ENCODE peak calls at places on chromosomes 5 and 9, in ten cellular contexts. One of them, this sample, is unnamed.

GRCh38 chr5:79378510-79379186 is 135.3 kb downstream of the HOMER1 start:
- DNase-seq in uterus: no peak
- DNase-seq in transverse colon: no peak
- DNase-seq in breast epithelium: no peak
- DNase-seq in heart left ventricle: peak; percentile 38
- DNase-seq in H1: no peak
- DNase-seq in HCT116: no peak
- DNase-seq in sigmoid colon: no peak
- DNase-seq in prostate gland: no peak
- DNase-seq in IMR-90: no peak
- DNase-seq in this sample: no peak

GRCh38 chr9:90188656-90189055 is 454.0 kb downstream of the DIRAS2 start:
- DNase-seq in uterus: no peak
- DNase-seq in transverse colon: no peak
- DNase-seq in breast epithelium: no peak
- DNase-seq in heart left ventricle: no peak
- DNase-seq in H1: no peak
- DNase-seq in HCT116: no peak
- DNase-seq in sigmoid colon: no peak
- DNase-seq in prostate gland: no peak
- DNase-seq in IMR-90: no peak
- DNase-seq in this sample: no peak

GRCh38 chr9:77512876-77513275 is 135.2 kb downstream of the GNA14 start:
- DNase-seq in uterus: no peak
- DNase-seq in transverse colon: no peak
- DNase-seq in breast epithelium: no peak
- DNase-seq in heart left ventricle: peak; percentile 40
- DNase-seq in H1: no peak
- DNase-seq in HCT116: no peak
- DNase-seq in sigmoid colon: no peak
- DNase-seq in prostate gland: no peak
- DNase-seq in IMR-90: no peak
- DNase-seq in this sample: peak; percentile 81

GRCh38 chr5:92980491-92980890 is 600.5 kb downstream of the NR2F1-AS1 start:
- DNase-seq in uterus: no peak
- DNase-seq in transverse colon: no peak
- DNase-seq in breast epithelium: no peak
- DNase-seq in heart left ventricle: no peak
- DNase-seq in H1: no peak
- DNase-seq in HCT116: no peak
- DNase-seq in sigmoid colon: no peak
- DNase-seq in prostate gland: no peak
- DNase-seq in IMR-90: peak; percentile 8
- DNase-seq in this sample: no peak

GRCh38 chr5:1342268-1342667 is 2.6 kb downstream of the CLPTM1L start:
- DNase-seq in uterus: no peak
- DNase-seq in transverse colon: no peak
- DNase-seq in breast epithelium: no peak
- DNase-seq in heart left ventricle: no peak
- DNase-seq in H1: no peak
- DNase-seq in HCT116: no peak
- DNase-seq in sigmoid colon: no peak
- DNase-seq in prostate gland: no peak
- DNase-seq in IMR-90: no peak
- DNase-seq in this sample: no peak

GRCh38 chr5:156402387-156402921 is 75.5 kb downstream of the SGCD start:
- DNase-seq in uterus: no peak
- DNase-seq in transverse colon: peak; percentile 33
- DNase-seq in breast epithelium: no peak
- DNase-seq in heart left ventricle: no peak
- DNase-seq in H1: peak; percentile 9
- DNase-seq in HCT116: no peak
- DNase-seq in sigmoid colon: no peak
- DNase-seq in prostate gland: no peak
- DNase-seq in IMR-90: no peak
- DNase-seq in this sample: peak; percentile 50

GRCh38 chr9:96619109-96619435 is 571 bp downstream of the CDC14B start:
- DNase-seq in uterus: peak; percentile 20
- DNase-seq in transverse colon: no peak
- DNase-seq in breast epithelium: no peak
- DNase-seq in heart left ventricle: peak; percentile 31
- DNase-seq in H1: no peak
- DNase-seq in HCT116: no peak
- DNase-seq in sigmoid colon: peak; percentile 68
- DNase-seq in prostate gland: no peak
- DNase-seq in IMR-90: no peak
- DNase-seq in this sample: no peak

GRCh38 chr5:61277190-61277589 is 54.9 kb upstream of the ZSWIM6 start:
- DNase-seq in uterus: no peak
- DNase-seq in transverse colon: no peak
- DNase-seq in breast epithelium: no peak
- DNase-seq in heart left ventricle: no peak
- DNase-seq in H1: no peak
- DNase-seq in HCT116: no peak
- DNase-seq in sigmoid colon: no peak
- DNase-seq in prostate gland: no peak
- DNase-seq in IMR-90: peak; percentile 64
- DNase-seq in this sample: no peak

GRCh38 chr5:149959406-149960236 is 937 bp upstream of the SLC26A2 start:
- DNase-seq in uterus: no peak
- DNase-seq in transverse colon: no peak
- DNase-seq in breast epithelium: no peak
- DNase-seq in heart left ventricle: no peak
- DNase-seq in H1: no peak
- DNase-seq in HCT116: peak; percentile 87
- DNase-seq in sigmoid colon: no peak
- DNase-seq in prostate gland: no peak
- DNase-seq in IMR-90: peak; percentile 58
- DNase-seq in this sample: peak; percentile 55

GRCh38 chr9:122192261-122192875 is 32.7 kb downstream of the MORN5 start:
- DNase-seq in uterus: no peak
- DNase-seq in transverse colon: no peak
- DNase-seq in breast epithelium: no peak
- DNase-seq in heart left ventricle: no peak
- DNase-seq in H1: no peak
- DNase-seq in HCT116: no peak
- DNase-seq in sigmoid colon: no peak
- DNase-seq in prostate gland: no peak
- DNase-seq in IMR-90: no peak
- DNase-seq in this sample: no peak

GRCh38 chr5:111535879-111536549 is 23.7 kb upstream of the STARD4 start:
- DNase-seq in uterus: no peak
- DNase-seq in transverse colon: no peak
- DNase-seq in breast epithelium: no peak
- DNase-seq in heart left ventricle: no peak
- DNase-seq in H1: no peak
- DNase-seq in HCT116: no peak
- DNase-seq in sigmoid colon: no peak
- DNase-seq in prostate gland: no peak
- DNase-seq in IMR-90: no peak
- DNase-seq in this sample: no peak

GRCh38 chr5:111532873-111533272 is 20.5 kb upstream of the STARD4 start:
- DNase-seq in uterus: no peak
- DNase-seq in transverse colon: no peak
- DNase-seq in breast epithelium: no peak
- DNase-seq in heart left ventricle: no peak
- DNase-seq in H1: no peak
- DNase-seq in HCT116: no peak
- DNase-seq in sigmoid colon: no peak
- DNase-seq in prostate gland: no peak
- DNase-seq in IMR-90: no peak
- DNase-seq in this sample: no peak

DNA sequence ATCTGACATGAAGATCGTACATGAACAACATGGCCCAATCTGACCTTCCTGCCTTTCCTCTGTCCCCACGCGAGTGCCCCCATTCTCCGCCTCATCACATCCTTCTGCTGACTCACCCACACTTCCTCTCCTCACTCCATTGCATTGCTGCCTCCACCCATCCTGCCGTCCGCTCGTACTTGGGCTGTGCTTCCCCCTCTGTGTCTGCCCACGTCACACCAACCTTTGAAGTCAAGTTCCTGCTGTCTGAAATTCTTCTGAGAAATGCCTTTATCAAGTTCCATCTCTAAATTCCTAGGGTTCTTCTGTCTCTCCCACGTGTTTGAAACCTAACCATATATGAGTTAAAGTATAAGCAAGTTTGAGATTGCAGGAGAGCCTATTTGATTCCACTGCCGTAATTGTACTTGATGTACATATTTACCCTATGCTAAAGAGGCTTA is 18.0 kb upstream of the STARD4 start:
- DNase-seq in uterus: no peak
- DNase-seq in transverse colon: peak; percentile 59
- DNase-seq in breast epithelium: peak; percentile 21
- DNase-seq in heart left ventricle: peak; percentile 80
- DNase-seq in H1: no peak
- DNase-seq in HCT116: peak; percentile 61
- DNase-seq in sigmoid colon: peak; percentile 86
- DNase-seq in prostate gland: no peak
- DNase-seq in IMR-90: peak; percentile 41
- DNase-seq in this sample: peak; percentile 65
- TF ChIP-seq POLR2A in uterus: no peak
- TF ChIP-seq POLR2A in transverse colon: no peak
- TF ChIP-seq POLR2A in breast epithelium: no peak
- TF ChIP-seq POLR2A in heart left ventricle: no peak
- TF ChIP-seq POLR2A in H1: no peak
- TF ChIP-seq POLR2A in HCT116: peak; percentile 37
- TF ChIP-seq POLR2A in sigmoid colon: no peak
- TF ChIP-seq POLR2A in prostate gland: no peak
- TF ChIP-seq POLR2A in IMR-90: no peak
- TF ChIP-seq POLR2A in this sample: no peak

GRCh38 chr9:69922646-69923045 is 102.0 kb downstream of the CFAP95 start:
- DNase-seq in uterus: no peak
- DNase-seq in transverse colon: no peak
- DNase-seq in breast epithelium: no peak
- DNase-seq in heart left ventricle: no peak
- DNase-seq in H1: no peak
- DNase-seq in HCT116: no peak
- DNase-seq in sigmoid colon: no peak
- DNase-seq in prostate gland: no peak
- DNase-seq in IMR-90: peak; percentile 30
- DNase-seq in this sample: no peak
- H3K4me3 ChIP-seq in uterus: no peak overlapping the region
- H3K4me3 ChIP-seq in transverse colon: no peak overlapping the region
- H3K4me3 ChIP-seq in breast epithelium: no peak overlapping the region
- H3K4me3 ChIP-seq in heart left ventricle: no peak overlapping the region
- H3K4me3 ChIP-seq in H1: no peak overlapping the region
- H3K4me3 ChIP-seq in HCT116: no peak overlapping the region
- H3K4me3 ChIP-seq in sigmoid colon: no peak overlapping the region
- H3K4me3 ChIP-seq in prostate gland: no peak overlapping the region
- H3K4me3 ChIP-seq in IMR-90: no peak overlapping the region
- H3K4me3 ChIP-seq in this sample: no peak overlapping the region

DNA sequence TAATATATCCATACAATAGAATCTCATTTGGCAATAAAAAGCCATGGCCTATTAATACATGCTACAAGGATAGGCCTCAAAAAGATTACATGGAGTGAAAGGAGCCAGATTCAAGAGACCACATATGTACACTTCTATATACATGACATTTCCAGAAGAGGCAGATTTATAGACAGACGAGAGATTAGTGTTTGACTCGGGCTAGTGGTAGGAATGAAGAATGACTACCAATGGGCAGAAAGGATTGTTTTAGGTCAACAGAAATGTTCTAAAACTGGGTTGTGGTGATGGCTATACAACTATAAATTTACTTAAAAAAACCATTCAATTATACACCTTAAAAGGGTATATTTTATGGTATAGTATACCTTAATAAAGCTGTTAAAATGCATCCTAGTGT is 41.9 kb downstream of the SETX start:
- DNase-seq in uterus: no peak
- DNase-seq in transverse colon: no peak
- DNase-seq in breast epithelium: no peak
- DNase-seq in heart left ventricle: no peak
- DNase-seq in H1: no peak
- DNase-seq in HCT116: no peak
- DNase-seq in sigmoid colon: no peak
- DNase-seq in prostate gland: no peak
- DNase-seq in IMR-90: no peak
- DNase-seq in this sample: no peak
- TF ChIP-seq CTCF in uterus: no peak
- TF ChIP-seq CTCF in transverse colon: no peak
- TF ChIP-seq CTCF in breast epithelium: no peak
- TF ChIP-seq CTCF in heart left ventricle: no peak
- TF ChIP-seq CTCF in H1: no peak
- TF ChIP-seq CTCF in HCT116: peak; percentile 19
- TF ChIP-seq CTCF in sigmoid colon: no peak
- TF ChIP-seq CTCF in prostate gland: no peak
- TF ChIP-seq CTCF in IMR-90: peak; percentile 9
- TF ChIP-seq CTCF in this sample: no peak

DNA sequence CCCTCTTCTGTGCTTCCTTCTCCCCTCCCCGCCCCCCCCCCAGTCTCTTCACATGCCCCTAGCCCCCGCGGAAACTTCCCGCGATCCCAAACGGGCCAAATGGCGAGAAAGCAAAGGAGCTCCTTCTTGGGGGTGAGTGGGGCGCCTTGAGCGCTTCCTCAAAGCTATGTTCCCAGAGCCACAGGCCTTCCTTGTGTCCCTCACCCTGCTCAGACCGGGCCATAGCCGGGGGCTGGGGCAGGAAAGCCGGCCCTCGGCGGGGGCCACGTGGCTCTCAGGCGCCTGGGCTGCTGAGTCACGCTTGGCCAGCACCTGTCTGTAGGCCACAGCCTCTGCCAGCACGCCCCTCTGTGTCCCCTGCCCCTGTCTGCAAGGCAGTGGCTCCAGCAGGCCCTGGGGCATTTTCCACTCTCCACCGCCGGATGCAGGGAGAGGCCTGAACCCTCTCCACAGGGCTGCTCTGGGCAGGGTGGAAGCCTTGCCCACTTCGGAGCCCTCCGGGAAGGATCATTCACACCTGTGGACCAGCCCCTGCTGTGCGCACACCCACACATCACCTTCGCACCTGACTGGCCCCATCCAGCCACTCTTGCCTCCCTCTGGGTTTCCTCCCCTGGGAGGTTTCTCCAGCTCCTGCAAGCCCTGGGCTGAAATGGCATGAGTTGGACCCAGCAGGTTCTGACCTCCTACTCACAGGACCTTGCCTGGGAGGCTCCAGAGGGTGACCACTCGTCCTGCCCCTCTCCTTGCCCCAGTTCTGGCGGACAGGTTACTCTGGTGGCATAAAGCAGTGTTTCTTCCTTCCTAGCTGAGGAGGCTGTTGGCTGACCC is 1.2 kb upstream of the SQSTM1 start:
- DNase-seq in uterus: peak; percentile 77
- DNase-seq in transverse colon: peak; percentile 77
- DNase-seq in breast epithelium: peak; percentile 74
- DNase-seq in heart left ventricle: peak; percentile 74
- DNase-seq in H1: no peak
- DNase-seq in HCT116: no peak
- DNase-seq in sigmoid colon: peak; percentile 91
- DNase-seq in prostate gland: peak; percentile 59
- DNase-seq in IMR-90: peak; percentile 77
- DNase-seq in this sample: peak; percentile 90
- TF ChIP-seq POLR2A in uterus: no peak
- TF ChIP-seq POLR2A in transverse colon: no peak
- TF ChIP-seq POLR2A in breast epithelium: no peak
- TF ChIP-seq POLR2A in heart left ventricle: no peak
- TF ChIP-seq POLR2A in H1: no peak
- TF ChIP-seq POLR2A in HCT116: no peak
- TF ChIP-seq POLR2A in sigmoid colon: no peak
- TF ChIP-seq POLR2A in prostate gland: peak; percentile 18
- TF ChIP-seq POLR2A in IMR-90: peak; percentile 54
- TF ChIP-seq POLR2A in this sample: peak; percentile 17

This sample was measured in adrenal gland.